ENCODE peak calls at places on chromosome 18, in four cellular contexts. One of them, this sample, is unnamed. For H3K4me1 and H3K27me3, the result is how much of the 10 kb centered on the place peaks cover.

GRCh38 chr18:58896268-58896667 is 31.6 kb downstream of the ZNF532 start:
- DNase-seq in right cardiac atrium: no peak
- DNase-seq in psoas muscle: no peak
- DNase-seq in Karpas-422: peak
- DNase-seq in this sample: no peak

GRCh38 chr18:40179647-40180175 is 1775.3 kb upstream of the PIK3C3 start:
- DNase-seq in right cardiac atrium: no peak
- DNase-seq in psoas muscle: no peak
- DNase-seq in Karpas-422: no peak
- DNase-seq in this sample: no peak

GRCh38 chr18:61333746-61334490 is 688 bp downstream of the CDH20 start:
- DNase-seq in right cardiac atrium: no peak
- DNase-seq in psoas muscle: no peak
- DNase-seq in Karpas-422: no peak
- DNase-seq in this sample: no peak

GRCh38 chr18:75088622-75089211 is 120.2 kb downstream of the PTGR3 start:
- DNase-seq in right cardiac atrium: no peak
- DNase-seq in psoas muscle: no peak
- DNase-seq in Karpas-422: no peak
- DNase-seq in this sample: no peak

GRCh38 chr18:22827216-22827615 is 105.9 kb upstream of the RBBP8 start:
- DNase-seq in right cardiac atrium: no peak
- DNase-seq in psoas muscle: no peak
- DNase-seq in Karpas-422: no peak
- DNase-seq in this sample: no peak

GRCh38 chr18:657311-657997 is at the start of gene TYMS:
- DNase-seq in right cardiac atrium: peak
- DNase-seq in psoas muscle: peak
- DNase-seq in Karpas-422: peak
- DNase-seq in this sample: no peak

GRCh38 chr18:33101316-33101715 is 328.5 kb upstream of the KLHL14 start:
- DNase-seq in right cardiac atrium: no peak
- DNase-seq in psoas muscle: no peak
- DNase-seq in Karpas-422: no peak
- DNase-seq in this sample: no peak

GRCh38 chr18:4453712-4454547 is 1.2 kb downstream of the DLGAP1 start:
- DNase-seq in right cardiac atrium: no peak
- DNase-seq in psoas muscle: peak
- DNase-seq in Karpas-422: no peak
- DNase-seq in this sample: no peak

GRCh38 chr18:48319796-48320638 is 89.2 kb downstream of the ZBTB7C start:
- DNase-seq in right cardiac atrium: no peak
- DNase-seq in psoas muscle: no peak
- DNase-seq in Karpas-422: no peak
- DNase-seq in this sample: no peak

GRCh38 chr18:60322591-60322990 is 50.0 kb downstream of the MC4R start:
- DNase-seq in right cardiac atrium: no peak
- DNase-seq in psoas muscle: no peak
- DNase-seq in Karpas-422: no peak
- DNase-seq in this sample: no peak

GRCh38 chr18:66795011-66795410 is 191.1 kb upstream of the CDH19 start:
- DNase-seq in right cardiac atrium: no peak
- DNase-seq in psoas muscle: no peak
- DNase-seq in Karpas-422: no peak
- DNase-seq in this sample: no peak

GRCh38 chr18:49025767-49026500 is 75.2 kb upstream of the SMAD7 start:
- DNase-seq in right cardiac atrium: peak
- DNase-seq in psoas muscle: no peak
- DNase-seq in Karpas-422: no peak
- DNase-seq in this sample: no peak

GRCh38 chr18:304887-305529 is 37.2 kb upstream of the THOC1 start:
- DNase-seq in right cardiac atrium: no peak
- DNase-seq in psoas muscle: no peak
- DNase-seq in Karpas-422: no peak
- DNase-seq in this sample: no peak

GRCh38 chr18:75477913-75478312 is 50.4 kb upstream of the SMIM21 start:
- DNase-seq in right cardiac atrium: no peak
- DNase-seq in psoas muscle: no peak
- DNase-seq in Karpas-422: peak
- DNase-seq in this sample: no peak

GRCh38 chr18:23752796-23753195 is 63.5 kb downstream of the LAMA3 start:
- DNase-seq in right cardiac atrium: no peak
- DNase-seq in psoas muscle: no peak
- DNase-seq in Karpas-422: no peak
- DNase-seq in this sample: no peak

GRCh38 chr18:49100226-49100968 is 149.6 kb upstream of the SMAD7 start:
- DNase-seq in right cardiac atrium: no peak
- DNase-seq in psoas muscle: no peak
- DNase-seq in Karpas-422: no peak
- DNase-seq in this sample: no peak

GRCh38 chr18:26383454-26384270 is 157.4 kb downstream of the TAF4B start:
- DNase-seq in right cardiac atrium: no peak
- DNase-seq in psoas muscle: no peak
- DNase-seq in Karpas-422: peak
- DNase-seq in this sample: no peak

GRCh38 chr18:2981212-2981728 is 31.7 kb downstream of the LPIN2 start:
- DNase-seq in right cardiac atrium: no peak
- DNase-seq in psoas muscle: no peak
- DNase-seq in Karpas-422: no peak
- DNase-seq in this sample: no peak

GRCh38 chr18:44651453-44651852 is 29.2 kb upstream of the SETBP1 start:
- DNase-seq in right cardiac atrium: no peak
- DNase-seq in psoas muscle: no peak
- DNase-seq in Karpas-422: no peak
- DNase-seq in this sample: no peak

GRCh38 chr18:57095884-57096283 is 51.0 kb upstream of the BOD1L2 start:
- DNase-seq in right cardiac atrium: no peak
- DNase-seq in psoas muscle: no peak
- DNase-seq in Karpas-422: no peak
- DNase-seq in this sample: no peak

GRCh38 chr18:3257627-3258120 is 4.3 kb upstream of the MYL12B start:
- DNase-seq in right cardiac atrium: no peak
- DNase-seq in psoas muscle: no peak
- DNase-seq in Karpas-422: no peak
- DNase-seq in this sample: no peak

GRCh38 chr18:33720133-33720532 is 142.1 kb downstream of the ASXL3 start:
- DNase-seq in right cardiac atrium: no peak
- DNase-seq in psoas muscle: no peak
- DNase-seq in Karpas-422: no peak
- DNase-seq in this sample: no peak

GRCh38 chr18:424071-424868 is 76.2 kb downstream of the COLEC12 start:
- DNase-seq in right cardiac atrium: no peak
- DNase-seq in psoas muscle: no peak
- DNase-seq in Karpas-422: no peak
- DNase-seq in this sample: no peak

GRCh38 chr18:48892146-48892855 is 58.5 kb downstream of the SMAD7 start:
- DNase-seq in right cardiac atrium: peak
- DNase-seq in psoas muscle: no peak
- DNase-seq in Karpas-422: no peak
- DNase-seq in this sample: no peak

GRCh38 chr18:56202567-56203136 is 435.7 kb downstream of the TXNL1 start:
- DNase-seq in right cardiac atrium: no peak
- DNase-seq in psoas muscle: no peak
- DNase-seq in Karpas-422: no peak
- DNase-seq in this sample: no peak

GRCh38 chr18:28003451-28003850 is 173.5 kb downstream of the CDH2 start:
- DNase-seq in right cardiac atrium: no peak
- DNase-seq in psoas muscle: no peak
- DNase-seq in Karpas-422: no peak
- DNase-seq in this sample: no peak

GRCh38 chr18:61643884-61644647 is 248.7 kb downstream of the RNF152 start:
- DNase-seq in right cardiac atrium: no peak
- DNase-seq in psoas muscle: no peak
- DNase-seq in Karpas-422: no peak
- DNase-seq in this sample: no peak

GRCh38 chr18:50307400-50307737 is 19.9 kb upstream of the CXXC1 start:
- DNase-seq in right cardiac atrium: no peak
- DNase-seq in psoas muscle: no peak
- DNase-seq in Karpas-422: no peak
- DNase-seq in this sample: no peak
- H3K4me3 ChIP-seq in right cardiac atrium: peak
- H3K4me3 ChIP-seq in psoas muscle: peak
- H3K4me3 ChIP-seq in Karpas-422: peak
- H3K4me3 ChIP-seq in this sample: peak

DNA sequence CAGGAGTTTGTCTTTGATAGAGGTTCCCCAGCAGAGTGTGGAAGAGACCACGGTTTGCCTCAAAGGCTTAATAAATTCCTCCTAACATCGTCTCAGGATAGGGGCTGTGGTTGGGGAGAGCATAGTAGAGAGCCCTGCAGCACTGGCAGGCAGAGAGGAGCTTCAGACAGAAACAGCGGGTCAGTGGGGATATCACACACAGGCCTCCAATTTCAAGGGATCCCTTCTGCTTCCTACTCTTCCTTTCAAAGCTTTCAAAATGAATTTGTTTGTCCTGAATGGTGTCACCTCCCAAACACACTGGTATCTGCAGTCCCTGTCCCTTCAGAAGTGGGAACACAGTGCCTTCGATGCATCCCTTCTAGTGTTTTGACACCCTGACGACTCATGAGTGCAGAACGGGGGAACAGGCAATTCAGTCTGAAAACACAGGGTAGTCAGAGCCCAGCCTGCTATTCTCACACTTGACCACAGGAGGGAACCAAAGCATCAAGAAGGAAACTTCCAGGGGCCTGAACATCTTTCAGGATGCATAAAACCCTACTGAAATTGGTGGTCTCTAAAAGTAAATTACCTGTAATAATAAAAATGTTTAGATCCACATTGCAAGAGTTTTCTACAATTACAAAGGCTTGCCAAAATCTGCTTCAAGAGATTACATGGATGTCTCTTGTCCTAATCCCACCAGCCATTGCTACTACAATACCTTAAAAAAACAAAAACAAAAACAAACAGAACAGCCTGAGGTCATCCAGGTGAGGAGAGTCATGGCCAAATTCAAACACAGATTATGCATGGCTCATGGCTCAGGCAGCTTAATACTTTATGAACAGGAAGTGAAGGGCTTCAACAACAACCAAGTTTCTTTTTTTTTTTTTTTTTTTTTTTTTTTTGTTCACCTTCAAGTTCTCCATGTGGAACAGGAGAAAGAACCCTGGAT is 49.8 kb downstream of the SLC14A2 start:
- DNase-seq in right cardiac atrium: peak
- DNase-seq in psoas muscle: peak
- DNase-seq in Karpas-422: peak
- DNase-seq in this sample: peak
- H3K4me1 ChIP-seq in right cardiac atrium: under half
- H3K4me1 ChIP-seq in psoas muscle: under half
- H3K4me1 ChIP-seq in Karpas-422: under half
- H3K4me1 ChIP-seq in this sample: half or more

GRCh38 chr18:9380101-9380500 is 45.5 kb downstream of the TWSG1 start:
- DNase-seq in right cardiac atrium: no peak
- DNase-seq in psoas muscle: no peak
- DNase-seq in Karpas-422: no peak
- DNase-seq in this sample: no peak

GRCh38 chr18:9379118-9379517 is 44.5 kb downstream of the TWSG1 start:
- DNase-seq in right cardiac atrium: no peak
- DNase-seq in psoas muscle: no peak
- DNase-seq in Karpas-422: no peak
- DNase-seq in this sample: no peak

DNA sequence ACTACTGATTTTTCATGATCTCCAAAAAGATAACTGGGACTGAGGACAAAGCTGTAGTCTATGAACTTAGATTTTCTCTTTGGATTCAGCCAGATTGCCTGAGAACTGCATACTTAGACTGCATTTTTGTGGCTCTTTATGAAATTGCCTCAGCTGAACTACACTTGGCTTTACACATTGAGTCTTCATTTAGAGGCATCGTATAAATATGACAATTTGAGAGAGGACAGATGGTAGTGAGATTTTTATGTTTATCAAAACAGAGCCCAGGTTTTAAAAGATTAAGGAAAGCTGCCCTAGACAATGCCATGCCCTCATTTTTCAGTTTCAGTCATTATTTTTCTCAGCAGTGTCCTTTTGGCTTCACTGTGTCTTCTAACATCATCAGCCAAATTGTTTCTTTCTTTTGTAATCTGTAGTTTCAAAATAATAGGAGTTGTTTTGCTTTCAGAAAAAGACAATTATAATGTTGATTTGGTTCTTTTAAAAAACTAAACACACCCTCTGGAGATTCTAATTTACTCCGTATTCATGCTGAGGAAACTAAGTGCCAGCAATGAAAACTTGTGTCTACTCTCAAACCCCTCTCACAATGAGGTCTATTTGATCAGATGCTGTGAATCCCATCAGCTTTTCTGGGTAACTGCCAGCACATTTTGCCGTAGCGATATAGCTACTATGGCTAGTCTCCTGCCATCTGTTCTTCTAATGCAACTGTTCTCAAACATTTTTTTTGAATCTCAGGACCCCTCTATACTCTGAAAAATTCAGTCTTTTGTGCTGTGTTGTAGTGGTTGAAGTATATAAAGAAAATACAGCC is 46.2 kb downstream of the TWSG1 start:
- DNase-seq in right cardiac atrium: no peak
- DNase-seq in psoas muscle: no peak
- DNase-seq in Karpas-422: no peak
- DNase-seq in this sample: no peak
- H3K27me3 ChIP-seq in right cardiac atrium: under half
- H3K27me3 ChIP-seq in psoas muscle: under half
- H3K27me3 ChIP-seq in Karpas-422: under half
- H3K27me3 ChIP-seq in this sample: under half

GRCh38 chr18:9965711-9966624 is 52.2 kb downstream of the VAPA start:
- DNase-seq in right cardiac atrium: no peak
- DNase-seq in psoas muscle: no peak
- DNase-seq in Karpas-422: no peak
- DNase-seq in this sample: no peak
- H3K4me3 ChIP-seq in right cardiac atrium: no peak
- H3K4me3 ChIP-seq in psoas muscle: no peak
- H3K4me3 ChIP-seq in Karpas-422: no peak
- H3K4me3 ChIP-seq in this sample: no peak

DNA sequence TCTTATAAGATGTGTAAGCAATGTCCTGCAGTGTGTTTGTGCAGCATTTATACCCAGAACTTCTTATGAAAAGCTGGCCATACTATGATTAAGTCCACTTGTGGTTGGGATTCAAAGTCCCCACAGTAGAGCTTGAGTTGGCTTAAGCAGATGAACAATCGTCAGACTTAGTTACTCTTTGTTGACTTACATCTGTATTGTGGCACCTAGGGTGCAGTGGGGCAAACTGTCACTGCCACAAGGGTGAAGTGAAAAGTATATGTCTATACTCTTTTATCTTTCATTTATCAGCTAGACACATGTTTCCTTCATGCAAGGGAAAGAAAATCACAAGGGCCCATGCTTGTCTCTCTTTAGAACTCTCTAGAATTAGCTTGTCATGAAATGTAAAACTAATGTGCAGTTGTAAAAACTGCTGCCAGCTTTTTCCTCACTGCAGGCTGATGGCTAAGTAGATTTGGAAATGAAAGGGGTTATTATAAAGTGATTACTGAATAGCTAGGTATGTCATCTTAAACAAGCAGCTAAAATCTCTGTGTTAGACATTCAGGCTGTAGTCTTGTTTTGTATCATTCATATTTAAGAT is 474.5 kb downstream of the PTPRM start:
- DNase-seq in right cardiac atrium: no peak
- DNase-seq in psoas muscle: no peak
- DNase-seq in Karpas-422: no peak
- DNase-seq in this sample: no peak
- H3K4me1 ChIP-seq in right cardiac atrium: under half
- H3K4me1 ChIP-seq in psoas muscle: under half
- H3K4me1 ChIP-seq in Karpas-422: under half
- H3K4me1 ChIP-seq in this sample: under half